ENCODE peak calls at places on chromosomes 3 and 15, in six cellular contexts. One of them, this sample, is unnamed.
A peak's percentile ranks its signal among the peaks of the same experiment; 100 is the strongest.

GRCh38 chr3:14823910-14824629 is 5.3 kb downstream of the FGD5 start:
- DNase-seq in trophoblast cell: peak; percentile 31
- DNase-seq in H9: no peak
- DNase-seq in neuronal stem cell: no peak
- DNase-seq in mesenchymal stem cell: no peak
- DNase-seq in IMR-90: no peak
- DNase-seq in this sample: no peak

GRCh38 chr3:167876603-167877325 is 141.2 kb downstream of the SERPINI1 start:
- DNase-seq in IMR-90: peak; percentile 56
- DNase-seq in H9: no peak
- DNase-seq in mesenchymal stem cell: peak; percentile 85
- DNase-seq in neuronal stem cell: no peak
- DNase-seq in trophoblast cell: peak; percentile 8
- DNase-seq in this sample: peak; percentile 36

GRCh38 chr3:99808163-99808794 is 9.4 kb upstream of the CMSS1 start:
- DNase-seq in trophoblast cell: peak; percentile 87
- DNase-seq in neuronal stem cell: peak; percentile 60
- DNase-seq in H9: peak; percentile 71
- DNase-seq in mesenchymal stem cell: peak; percentile 78
- DNase-seq in IMR-90: peak; percentile 84
- DNase-seq in this sample: peak; percentile 90

GRCh38 chr3:183149915-183150825 is 12.4 kb downstream of the LAMP3 start:
- DNase-seq in IMR-90: no peak
- DNase-seq in neuronal stem cell: no peak
- DNase-seq in H9: no peak
- DNase-seq in trophoblast cell: peak; percentile 48
- DNase-seq in mesenchymal stem cell: no peak
- DNase-seq in this sample: peak; percentile 41

GRCh38 chr15:39404767-39405173 is 176.1 kb upstream of the THBS1 start:
- DNase-seq in IMR-90: peak; percentile 95
- DNase-seq in trophoblast cell: peak; percentile 100
- DNase-seq in H9: no peak
- DNase-seq in mesenchymal stem cell: peak; percentile 96
- DNase-seq in neuronal stem cell: no peak
- DNase-seq in this sample: peak; percentile 78

GRCh38 chr3:157088133-157088488 is 71.8 kb downstream of the CCNL1 start:
- DNase-seq in H9: no peak
- DNase-seq in mesenchymal stem cell: no peak
- DNase-seq in IMR-90: no peak
- DNase-seq in trophoblast cell: no peak
- DNase-seq in neuronal stem cell: no peak
- DNase-seq in this sample: no peak

GRCh38 chr3:54071596-54071995 is 50.8 kb upstream of the CACNA2D3 start:
- DNase-seq in mesenchymal stem cell: no peak
- DNase-seq in trophoblast cell: peak; percentile 62
- DNase-seq in IMR-90: no peak
- DNase-seq in neuronal stem cell: no peak
- DNase-seq in H9: no peak
- DNase-seq in this sample: no peak

GRCh38 chr15:51299187-51300015 is 39.0 kb downstream of the CYP19A1 start:
- DNase-seq in neuronal stem cell: no peak
- DNase-seq in trophoblast cell: no peak
- DNase-seq in H9: no peak
- DNase-seq in mesenchymal stem cell: no peak
- DNase-seq in IMR-90: no peak
- DNase-seq in this sample: no peak

GRCh38 chr15:77584201-77584600 is 48.5 kb downstream of the LINGO1 start:
- DNase-seq in H9: peak; percentile 59
- DNase-seq in IMR-90: no peak
- DNase-seq in neuronal stem cell: no peak
- DNase-seq in trophoblast cell: no peak
- DNase-seq in mesenchymal stem cell: no peak
- DNase-seq in this sample: peak; percentile 53

GRCh38 chr3:168183774-168184173 is 88.0 kb upstream of the GOLIM4 start:
- DNase-seq in trophoblast cell: no peak
- DNase-seq in neuronal stem cell: no peak
- DNase-seq in H9: no peak
- DNase-seq in IMR-90: no peak
- DNase-seq in mesenchymal stem cell: no peak
- DNase-seq in this sample: peak; percentile 11

GRCh38 chr3:58566398-58567250 is 10.6 kb downstream of the FAM107A start:
- DNase-seq in H9: peak; percentile 25
- DNase-seq in mesenchymal stem cell: no peak
- DNase-seq in neuronal stem cell: no peak
- DNase-seq in trophoblast cell: no peak
- DNase-seq in IMR-90: no peak
- DNase-seq in this sample: no peak

GRCh38 chr3:167823738-167824137 is 88.2 kb downstream of the SERPINI1 start:
- DNase-seq in IMR-90: no peak
- DNase-seq in neuronal stem cell: no peak
- DNase-seq in trophoblast cell: no peak
- DNase-seq in mesenchymal stem cell: no peak
- DNase-seq in H9: no peak
- DNase-seq in this sample: no peak

GRCh38 chr15:60000113-60000823 is 3.8 kb upstream of the FOXB1 start:
- DNase-seq in trophoblast cell: peak; percentile 26
- DNase-seq in H9: peak; percentile 61
- DNase-seq in IMR-90: no peak
- DNase-seq in mesenchymal stem cell: no peak
- DNase-seq in neuronal stem cell: peak; percentile 52
- DNase-seq in this sample: peak; percentile 72

GRCh38 chr15:71811752-71812735 is 1.7 kb downstream of the NR2E3 start:
- DNase-seq in mesenchymal stem cell: no peak
- DNase-seq in trophoblast cell: no peak
- DNase-seq in IMR-90: no peak
- DNase-seq in H9: no peak
- DNase-seq in neuronal stem cell: no peak
- DNase-seq in this sample: no peak

GRCh38 chr3:43153189-43154083 is 47.6 kb upstream of the POMGNT2 start:
- DNase-seq in trophoblast cell: no peak
- DNase-seq in mesenchymal stem cell: peak; percentile 39
- DNase-seq in IMR-90: peak; percentile 88
- DNase-seq in neuronal stem cell: no peak
- DNase-seq in H9: no peak
- DNase-seq in this sample: peak; percentile 53

GRCh38 chr15:57832183-57832582 is 125.7 kb downstream of the POLR2M start:
- DNase-seq in trophoblast cell: no peak
- DNase-seq in neuronal stem cell: no peak
- DNase-seq in mesenchymal stem cell: no peak
- DNase-seq in H9: no peak
- DNase-seq in IMR-90: no peak
- DNase-seq in this sample: no peak

GRCh38 chr3:48930590-48930989 is 11.9 kb downstream of the ARIH2 start:
- DNase-seq in IMR-90: no peak
- DNase-seq in H9: no peak
- DNase-seq in neuronal stem cell: no peak
- DNase-seq in mesenchymal stem cell: no peak
- DNase-seq in trophoblast cell: no peak
- DNase-seq in this sample: no peak

GRCh38 chr3:42061711-42062408 is 29.3 kb upstream of the TRAK1 start:
- DNase-seq in IMR-90: peak; percentile 90
- DNase-seq in trophoblast cell: peak; percentile 87
- DNase-seq in mesenchymal stem cell: peak; percentile 82
- DNase-seq in neuronal stem cell: no peak
- DNase-seq in H9: peak; percentile 73
- DNase-seq in this sample: peak; percentile 94

GRCh38 chr3:56413911-56414310 is 54.4 kb downstream of the ERC2 start:
- DNase-seq in H9: no peak
- DNase-seq in trophoblast cell: no peak
- DNase-seq in mesenchymal stem cell: no peak
- DNase-seq in neuronal stem cell: no peak
- DNase-seq in IMR-90: no peak
- DNase-seq in this sample: peak; percentile 31

GRCh38 chr3:12175844-12176453 is 17.2 kb upstream of the TIMP4 start:
- DNase-seq in neuronal stem cell: peak; percentile 62
- DNase-seq in mesenchymal stem cell: peak; percentile 70
- DNase-seq in trophoblast cell: peak; percentile 77
- DNase-seq in IMR-90: peak; percentile 50
- DNase-seq in H9: peak; percentile 71
- DNase-seq in this sample: peak; percentile 62

GRCh38 chr15:42359249-42359648 is at the start of gene CAPN3:
- DNase-seq in trophoblast cell: no peak
- DNase-seq in H9: no peak
- DNase-seq in IMR-90: no peak
- DNase-seq in mesenchymal stem cell: no peak
- DNase-seq in neuronal stem cell: no peak
- DNase-seq in this sample: no peak

GRCh38 chr3:140603766-140604165 is 74.1 kb upstream of the TRIM42 start:
- DNase-seq in trophoblast cell: no peak
- DNase-seq in mesenchymal stem cell: no peak
- DNase-seq in IMR-90: no peak
- DNase-seq in H9: no peak
- DNase-seq in neuronal stem cell: no peak
- DNase-seq in this sample: no peak

GRCh38 chr15:41018534-41018933 is 65.3 kb downstream of the CHAC1 start:
- DNase-seq in mesenchymal stem cell: peak; percentile 74
- DNase-seq in trophoblast cell: peak; percentile 95
- DNase-seq in IMR-90: peak; percentile 65
- DNase-seq in H9: no peak
- DNase-seq in neuronal stem cell: no peak
- DNase-seq in this sample: peak; percentile 24

GRCh38 chr15:98455899-98456298 is 192.4 kb upstream of the IGF1R start:
- DNase-seq in trophoblast cell: peak; percentile 71
- DNase-seq in neuronal stem cell: no peak
- DNase-seq in IMR-90: no peak
- DNase-seq in mesenchymal stem cell: no peak
- DNase-seq in H9: no peak
- DNase-seq in this sample: no peak

GRCh38 chr3:144114767-144115166 is 143.1 kb downstream of the DIPK2A start:
- DNase-seq in mesenchymal stem cell: peak; percentile 5
- DNase-seq in H9: no peak
- DNase-seq in neuronal stem cell: no peak
- DNase-seq in trophoblast cell: no peak
- DNase-seq in IMR-90: peak; percentile 3
- DNase-seq in this sample: peak; percentile 16

GRCh38 chr3:122690096-122690495 is 9.5 kb downstream of the PARP14 start:
- DNase-seq in IMR-90: no peak
- DNase-seq in neuronal stem cell: no peak
- DNase-seq in H9: no peak
- DNase-seq in trophoblast cell: no peak
- DNase-seq in mesenchymal stem cell: no peak
- DNase-seq in this sample: no peak

GRCh38 chr3:122687298-122687697 is 6.7 kb downstream of the PARP14 start:
- DNase-seq in neuronal stem cell: no peak
- DNase-seq in trophoblast cell: no peak
- DNase-seq in H9: no peak
- DNase-seq in IMR-90: no peak
- DNase-seq in mesenchymal stem cell: no peak
- DNase-seq in this sample: no peak

GRCh38 chr3:122689587-122689986 is 8.9 kb downstream of the PARP14 start:
- DNase-seq in IMR-90: peak; percentile 39
- DNase-seq in H9: no peak
- DNase-seq in trophoblast cell: no peak
- DNase-seq in mesenchymal stem cell: peak; percentile 84
- DNase-seq in neuronal stem cell: no peak
- DNase-seq in this sample: no peak

GRCh38 chr3:122691195-122691594 is 10.6 kb downstream of the PARP14 start:
- DNase-seq in mesenchymal stem cell: peak; percentile 71
- DNase-seq in H9: no peak
- DNase-seq in trophoblast cell: no peak
- DNase-seq in IMR-90: peak; percentile 87
- DNase-seq in neuronal stem cell: no peak
- DNase-seq in this sample: no peak

DNA sequence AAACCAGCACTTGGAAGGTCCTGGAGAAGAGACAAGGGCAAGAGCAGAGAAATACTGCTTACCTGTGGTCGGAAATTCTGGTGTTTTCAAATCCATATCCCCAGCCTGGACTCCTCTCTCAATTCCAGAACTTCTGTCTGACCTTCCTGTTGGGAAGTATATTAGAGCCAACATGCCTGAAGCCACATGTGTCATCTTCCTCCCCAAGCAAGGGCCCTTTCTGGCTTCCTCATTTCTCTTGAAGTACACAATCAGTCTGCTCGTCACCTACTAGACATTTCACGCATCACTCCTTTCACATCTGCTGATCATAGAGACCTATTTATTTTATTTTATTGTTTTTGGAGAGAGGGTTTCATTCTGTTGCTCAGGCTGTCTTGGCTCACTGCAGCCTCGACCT is 8.4 kb downstream of the PARP14 start:
- DNase-seq in H9: no peak
- DNase-seq in neuronal stem cell: no peak
- DNase-seq in IMR-90: no peak
- DNase-seq in trophoblast cell: no peak
- DNase-seq in mesenchymal stem cell: no peak
- DNase-seq in this sample: no peak
- H3K4ac ChIP-seq in H9: no peak overlapping the region
- H3K4ac ChIP-seq in neuronal stem cell: no peak overlapping the region
- H3K4ac ChIP-seq in IMR-90: no peak overlapping the region
- H3K4ac ChIP-seq in trophoblast cell: no peak overlapping the region
- H3K4ac ChIP-seq in mesenchymal stem cell: no peak overlapping the region
- H3K4ac ChIP-seq in this sample: no peak overlapping the region

GRCh38 chr15:96342611-96343528 is 12.4 kb downstream of the NR2F2 start:
- DNase-seq in mesenchymal stem cell: peak; percentile 56
- DNase-seq in H9: peak; percentile 40
- DNase-seq in neuronal stem cell: no peak
- DNase-seq in trophoblast cell: no peak
- DNase-seq in IMR-90: no peak
- DNase-seq in this sample: no peak
- H3K4ac ChIP-seq in mesenchymal stem cell: peak overlapping the region; percentile 100
- H3K4ac ChIP-seq in H9: no peak overlapping the region
- H3K4ac ChIP-seq in neuronal stem cell: peak overlapping the region; percentile 12
- H3K4ac ChIP-seq in trophoblast cell: no peak overlapping the region
- H3K4ac ChIP-seq in IMR-90: peak overlapping the region; percentile 98
- H3K4ac ChIP-seq in this sample: no peak overlapping the region

DNA sequence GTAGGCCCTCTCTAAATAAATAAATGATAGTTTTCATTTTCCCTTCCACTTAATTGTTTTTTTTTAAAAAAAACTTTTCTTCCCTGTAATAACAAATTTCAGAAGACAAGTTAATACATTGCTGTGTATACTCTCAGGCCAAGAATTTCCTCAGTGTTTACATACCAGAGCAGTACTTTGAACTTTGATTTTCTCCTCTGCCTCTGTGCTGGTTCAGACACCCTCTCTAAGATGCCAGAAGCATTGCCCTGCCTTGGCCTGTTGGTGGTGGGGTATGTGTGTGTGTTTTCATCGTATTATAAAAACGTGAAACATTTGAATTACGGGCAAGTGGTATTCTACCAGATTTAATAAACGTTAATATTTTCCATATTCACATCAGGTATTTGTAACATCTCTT is 70.1 kb downstream of the SMAD3 start:
- DNase-seq in neuronal stem cell: no peak
- DNase-seq in IMR-90: peak; percentile 93
- DNase-seq in H9: no peak
- DNase-seq in trophoblast cell: no peak
- DNase-seq in mesenchymal stem cell: peak; percentile 80
- DNase-seq in this sample: no peak
- H3K4ac ChIP-seq in neuronal stem cell: no peak overlapping the region
- H3K4ac ChIP-seq in IMR-90: peak overlapping the region; percentile 95
- H3K4ac ChIP-seq in H9: no peak overlapping the region
- H3K4ac ChIP-seq in trophoblast cell: no peak overlapping the region
- H3K4ac ChIP-seq in mesenchymal stem cell: no peak overlapping the region
- H3K4ac ChIP-seq in this sample: no peak overlapping the region

DNA sequence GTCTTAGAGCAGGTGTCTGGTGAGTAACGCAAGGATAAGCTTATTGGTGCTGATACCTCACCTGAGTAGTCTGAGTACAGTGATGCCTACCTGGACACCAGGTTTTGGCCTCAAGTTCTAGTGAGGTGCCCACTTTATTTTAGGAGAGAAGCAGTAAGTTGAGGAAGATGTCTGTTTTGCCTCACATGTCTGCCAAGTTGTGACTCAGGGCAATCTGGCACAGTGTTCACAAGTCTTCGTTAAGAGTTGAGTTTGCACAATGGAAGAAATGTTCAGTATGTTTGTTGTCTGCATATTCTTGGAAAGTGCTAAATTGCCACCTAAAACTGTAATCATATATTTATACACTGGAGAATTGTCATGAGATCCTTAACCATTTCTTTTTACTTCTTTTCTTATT is 122.2 kb downstream of the KCNH8 start:
- DNase-seq in IMR-90: no peak
- DNase-seq in mesenchymal stem cell: no peak
- DNase-seq in trophoblast cell: no peak
- DNase-seq in H9: no peak
- DNase-seq in neuronal stem cell: no peak
- DNase-seq in this sample: no peak
- H3K4ac ChIP-seq in IMR-90: no peak overlapping the region
- H3K4ac ChIP-seq in mesenchymal stem cell: no peak overlapping the region
- H3K4ac ChIP-seq in trophoblast cell: no peak overlapping the region
- H3K4ac ChIP-seq in H9: no peak overlapping the region
- H3K4ac ChIP-seq in neuronal stem cell: no peak overlapping the region
- H3K4ac ChIP-seq in this sample: no peak overlapping the region

This sample was measured in mesendoderm.